ENCODE peak calls at places on chromosome 6, in four cellular contexts. X is GM12878, Y is HepG2, R is K562. Q is an unnamed sample.

GRCh38 chr6:44806656-44807055 is 419.1 kb downstream of the CDC5L start:
- DNase-seq in Y (no peak), X (no peak), R (no peak), Q (no peak)

GRCh38 chr6:155030148-155030720 is 35.1 kb downstream of the TIAM2 start:
- DNase-seq in R (no peak), Y (no peak), X (no peak), Q (no peak)

GRCh38 chr6:4322846-4323309 is 187.5 kb upstream of the ECI2 start:
- DNase-seq in X (no peak), Y (no peak), R (no peak), Q (peak)

GRCh38 chr6:45654673-45655072 is 276.9 kb upstream of the SUPT3H start:
- DNase-seq in R (no peak), X (no peak), Y (no peak), Q (no peak)

GRCh38 chr6:133070410-133071043 is 170.6 kb upstream of the EYA4 start:
- DNase-seq in Y (no peak), X (no peak), R (no peak), Q (no peak)

GRCh38 chr6:23522751-23523527 is 603.1 kb upstream of the NRSN1 start:
- DNase-seq in Y (no peak), R (no peak), X (no peak), Q (no peak)

GRCh38 chr6:21099338-21100314 is 493.9 kb upstream of the SOX4 start:
- DNase-seq in Y (peak), R (no peak), X (peak), Q (no peak)

GRCh38 chr6:85096976-85097375 is 332.6 kb upstream of the TBX18 start:
- DNase-seq in Y (no peak), R (no peak), X (no peak), Q (no peak)

GRCh38 chr6:17703256-17703694 is 3.5 kb downstream of the NUP153 start:
- DNase-seq in X (no peak), Y (peak), R (peak), Q (peak)

GRCh38 chr6:15663057-15663638 is 320 bp upstream of the DTNBP1 start:
- DNase-seq in X (peak), R (peak), Y (no peak), Q (peak)

GRCh38 chr6:2763876-2764540 is 1.2 kb upstream of the WRNIP1 start:
- DNase-seq in R (no peak), Y (no peak), X (no peak), Q (peak)

GRCh38 chr6:130132286-130132701 is 90.5 kb downstream of the SAMD3 start:
- DNase-seq in Y (no peak), X (no peak), R (no peak), Q (no peak)

GRCh38 chr6:684831-685636 is 7.9 kb downstream of the EXOC2 start:
- DNase-seq in X (peak), Y (no peak), R (no peak), Q (no peak)

GRCh38 chr6:47083586-47084047 is 41.5 kb upstream of the ADGRF1 start:
- DNase-seq in Y (peak), X (no peak), R (no peak), Q (no peak)

GRCh38 chr6:82057846-82058554 is 189.5 kb downstream of the IBTK start:
- DNase-seq in Y (no peak), R (no peak), X (no peak), Q (no peak)

GRCh38 chr6:159075506-159076100 is 30.8 kb upstream of the TAGAP start:
- DNase-seq in Y (no peak), X (no peak), R (no peak), Q (no peak)

GRCh38 chr6:137761072-137761471 is 106.0 kb upstream of the TNFAIP3 start:
- DNase-seq in Y (peak), X (no peak), R (no peak), Q (no peak)

GRCh38 chr6:128569737-128570438 is 49.5 kb upstream of the PTPRK start:
- DNase-seq in Y (no peak), R (no peak), X (no peak), Q (peak)

GRCh38 chr6:51199272-51199671 is 380.6 kb downstream of the TFAP2B start:
- DNase-seq in R (no peak), Y (no peak), X (no peak), Q (no peak)

GRCh38 chr6:130517444-130517931 is 151.7 kb downstream of the TMEM200A start:
- DNase-seq in R (no peak), Y (no peak), X (peak), Q (no peak)

GRCh38 chr6:52293067-52293466 is 8.5 kb upstream of the MCM3 start:
- DNase-seq in Y (no peak), X (no peak), R (no peak), Q (no peak)

GRCh38 chr6:52403086-52403485 is 17.1 kb upstream of the EFHC1 start:
- DNase-seq in X (no peak), Y (no peak), R (no peak), Q (no peak)

GRCh38 chr6:169571123-169571962 is 130.5 kb downstream of the WDR27 start:
- DNase-seq in X (no peak), Y (peak), R (no peak), Q (peak)

GRCh38 chr6:43740961-43741764 is 28.8 kb upstream of the VEGFA start:
- DNase-seq in Y (no peak), R (no peak), X (no peak), Q (no peak)

GRCh38 chr6:110878751-110879539 is 4.4 kb downstream of the AMD1 start:
- DNase-seq in X (no peak), R (no peak), Y (no peak), Q (peak)

GRCh38 chr6:98824163-98824906 is 10.0 kb upstream of the POU3F2 start:
- DNase-seq in R (no peak), X (no peak), Y (no peak), Q (no peak)

GRCh38 chr6:5506575-5506974 is 245.3 kb downstream of the FARS2 start:
- DNase-seq in Y (no peak), X (no peak), R (no peak), Q (no peak)

GRCh38 chr6:144639654-144640053 is 354.5 kb downstream of the UTRN start:
- DNase-seq in Y (no peak), X (no peak), R (no peak), Q (no peak)

GRCh38 chr6:21846541-21847451 is 253.2 kb downstream of the SOX4 start:
- DNase-seq in Y (peak), R (no peak), X (no peak), Q (no peak)

DNA sequence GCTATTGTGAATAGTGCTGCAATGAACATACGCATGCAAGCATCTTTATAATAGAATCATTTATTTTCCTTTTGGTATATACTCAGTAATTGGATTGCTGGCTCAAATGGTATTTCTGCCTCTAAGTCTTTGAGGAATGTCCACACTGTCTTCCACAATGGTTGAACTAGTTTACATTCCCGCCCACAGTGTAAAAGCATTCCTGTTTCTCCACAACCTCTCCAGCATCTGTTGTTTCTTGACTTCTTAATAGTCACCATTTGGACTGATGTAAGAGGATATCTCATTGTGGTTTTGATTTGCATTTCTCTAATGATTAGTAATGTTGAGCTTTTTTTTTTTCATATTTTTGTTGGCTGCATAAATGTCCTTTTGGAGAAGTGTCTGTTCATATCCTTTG is 208.7 kb downstream of the PHF3 start:
- DNase-seq in X (no peak), Y (no peak), R (no peak), Q (no peak)
- TF ChIP-seq RAD21 in X (no peak), Y (no peak), R (no peak), Q (no peak)

GRCh38 chr6:73511796-73512195 is 9.0 kb downstream of the EEF1A1 start:
- DNase-seq in X (no peak), R (no peak), Y (no peak), Q (no peak)

GRCh38 chr6:73516712-73517489 is 3.9 kb downstream of the EEF1A1 start:
- DNase-seq in R (no peak), Y (no peak), X (no peak), Q (no peak)

GRCh38 chr6:73515204-73516101 is 5.4 kb downstream of the EEF1A1 start:
- DNase-seq in Y (peak), R (peak), X (no peak), Q (no peak)

GRCh38 chr6:73513496-73513854 is 7.4 kb downstream of the EEF1A1 start:
- DNase-seq in R (no peak), Y (no peak), X (no peak), Q (peak)

DNA sequence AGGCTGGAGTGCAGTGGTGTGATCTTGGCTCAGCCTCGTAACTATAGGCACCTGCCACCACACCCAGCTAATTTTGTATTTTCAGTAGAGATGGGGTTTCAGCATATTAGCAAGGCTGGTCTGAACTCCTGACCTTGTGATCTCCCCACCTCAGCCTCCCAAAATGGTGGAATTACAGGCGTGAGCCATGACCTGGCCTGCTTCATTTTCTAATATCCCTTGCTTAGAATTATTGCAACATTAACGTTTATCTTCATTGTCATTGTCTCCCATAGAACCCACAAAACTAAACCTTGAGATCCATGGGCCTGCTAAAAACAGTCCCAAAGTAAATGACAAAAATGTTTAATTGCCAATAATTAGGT is 6.1 kb downstream of the EEF1A1 start:
- DNase-seq in R (no peak), X (no peak), Y (no peak), Q (no peak)
- TF ChIP-seq ESRRA in R (no peak), X (no peak), Y (no peak), Q (no peak)

DNA sequence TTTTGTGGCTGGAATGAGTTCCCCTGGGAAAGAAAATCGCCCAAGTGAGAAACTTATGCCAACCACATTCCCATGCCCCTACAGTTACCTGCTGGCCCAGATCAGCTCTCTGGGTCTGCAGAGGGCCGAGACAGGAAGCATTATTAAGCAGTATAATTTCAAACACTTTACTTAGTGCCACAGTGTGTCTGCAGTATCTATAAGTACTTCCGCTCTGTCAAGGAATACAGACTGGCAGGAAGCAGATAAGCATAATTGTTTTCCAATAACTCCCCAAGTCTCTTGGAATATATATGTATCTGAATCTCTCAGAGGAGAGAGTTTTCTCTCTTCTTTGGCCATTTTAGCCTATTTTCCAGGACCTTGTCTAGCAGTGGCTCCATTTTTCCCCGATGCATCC is 24.9 kb downstream of the SAYSD1 start:
- DNase-seq in R (no peak), X (no peak), Y (no peak), Q (no peak)
- TF ChIP-seq RAD21 in R (no peak), X (no peak), Y (no peak), Q (no peak)

DNA sequence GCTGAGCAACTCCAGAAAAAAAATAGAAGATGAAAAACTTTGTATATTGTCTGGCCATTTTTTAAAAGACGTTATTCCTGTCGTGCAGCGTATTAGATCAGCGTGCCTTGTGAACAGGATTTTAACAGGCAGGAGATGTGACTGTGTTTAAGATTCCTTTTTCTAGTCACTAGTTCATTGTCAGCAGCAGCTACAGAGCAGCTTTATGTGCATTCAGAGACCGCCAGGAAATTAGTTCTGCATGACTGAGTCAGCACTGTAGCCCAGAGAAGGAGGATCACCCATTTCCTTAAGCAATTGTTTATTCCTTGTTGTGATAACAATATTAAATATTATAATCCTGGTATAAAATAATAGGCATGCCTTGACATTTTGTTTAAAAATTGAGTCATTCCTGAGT is 75.4 kb upstream of the ADGRB3 start:
- DNase-seq in X (no peak), R (no peak), Y (no peak), Q (no peak)
- TF ChIP-seq ESRRA in X (no peak), R (no peak), Y (no peak), Q (no peak)

GRCh38 chr6:75286955-75287354 is 2.4 kb upstream of the TMEM30A start:
- DNase-seq in Y (no peak), R (no peak), X (no peak), Q (no peak)

GRCh38 chr6:75284285-75285155 is at the start of gene TMEM30A:
- DNase-seq in R (peak), Y (peak), X (peak), Q (peak)

GRCh38 chr6:75283907-75284284 is 696 bp downstream of the TMEM30A start:
- DNase-seq in X (no peak), R (peak), Y (no peak), Q (no peak)

GRCh38 chr6:75287424-75287823 is 2.8 kb upstream of the TMEM30A start:
- DNase-seq in Y (no peak), R (no peak), X (no peak), Q (no peak)

DNA sequence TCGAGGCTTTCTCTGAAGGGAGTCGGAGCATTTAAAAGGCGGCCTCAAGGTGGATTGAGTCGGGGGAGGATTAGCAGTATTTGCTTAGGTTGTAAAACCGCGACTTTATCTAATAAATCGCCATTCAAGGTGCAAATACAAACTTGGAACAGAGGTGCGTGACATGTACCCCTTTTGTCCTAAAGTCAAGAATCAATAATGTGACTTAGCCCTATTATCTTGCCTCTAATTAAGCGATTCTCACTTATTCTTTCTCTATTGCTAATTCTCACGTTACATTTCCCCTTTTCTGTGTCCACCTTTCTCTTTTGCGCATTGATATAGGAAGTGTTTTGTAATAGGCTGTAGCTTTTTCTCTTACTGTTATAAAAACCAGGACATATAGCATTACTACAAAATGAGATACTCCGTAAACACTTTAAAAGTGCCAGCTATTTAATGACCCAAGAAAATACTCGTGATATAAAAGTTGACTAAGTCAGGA is 606 bp upstream of the TMEM30A start:
- DNase-seq in X (no peak), R (peak), Y (no peak), Q (no peak)
- TF ChIP-seq RAD21 in X (no peak), R (no peak), Y (no peak), Q (no peak)

GRCh38 chr6:106379951-106380350 is 19.4 kb downstream of the CRYBG1 start:
- DNase-seq in Y (no peak), R (no peak), X (no peak), Q (no peak)
- TF ChIP-seq ESRRA in Y (no peak), R (no peak), X (no peak), Q (no peak)

GRCh38 chr6:167907837-167908681 is 81.3 kb downstream of the AFDN start:
- DNase-seq in X (no peak), R (peak), Y (peak), Q (peak)
- TF ChIP-seq RAD21 in X (no peak), R (no peak), Y (peak), Q (peak)

DNA sequence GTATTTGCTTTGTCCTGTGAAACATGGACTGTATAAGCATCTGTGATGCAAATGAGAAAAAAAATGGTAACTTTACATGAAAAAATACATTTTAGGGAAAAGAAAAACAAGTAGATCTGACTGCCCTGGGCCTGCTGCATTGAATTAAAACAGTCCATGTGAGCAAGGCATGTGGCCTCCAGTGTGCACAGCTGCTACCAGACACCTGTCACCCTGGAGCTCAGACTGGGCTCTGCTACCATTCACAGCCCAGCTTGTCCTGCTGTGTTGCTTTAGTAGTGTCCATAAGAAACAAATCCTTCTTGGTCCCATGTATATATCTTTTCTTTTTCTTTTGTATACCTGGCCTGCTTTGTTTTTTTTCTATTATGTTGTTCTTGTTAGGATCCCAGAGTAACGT is 315.9 kb downstream of the NKAIN2 start:
- DNase-seq in Y (no peak), X (no peak), R (no peak), Q (no peak)
- TF ChIP-seq ESRRA in Y (no peak), X (no peak), R (no peak), Q (no peak)

GRCh38 chr6:121539537-121539936 is 104.1 kb downstream of the GJA1 start:
- DNase-seq in Y (no peak), X (no peak), R (no peak), Q (no peak)

GRCh38 chr6:121540210-121540609 is 104.8 kb downstream of the GJA1 start:
- DNase-seq in Y (no peak), R (no peak), X (no peak), Q (no peak)

GRCh38 chr6:121548146-121548545 is 112.7 kb downstream of the GJA1 start:
- DNase-seq in X (no peak), Y (no peak), R (no peak), Q (no peak)

GRCh38 chr6:121549741-121550140 is 114.3 kb downstream of the GJA1 start:
- DNase-seq in X (no peak), Y (no peak), R (no peak), Q (peak)

DNA sequence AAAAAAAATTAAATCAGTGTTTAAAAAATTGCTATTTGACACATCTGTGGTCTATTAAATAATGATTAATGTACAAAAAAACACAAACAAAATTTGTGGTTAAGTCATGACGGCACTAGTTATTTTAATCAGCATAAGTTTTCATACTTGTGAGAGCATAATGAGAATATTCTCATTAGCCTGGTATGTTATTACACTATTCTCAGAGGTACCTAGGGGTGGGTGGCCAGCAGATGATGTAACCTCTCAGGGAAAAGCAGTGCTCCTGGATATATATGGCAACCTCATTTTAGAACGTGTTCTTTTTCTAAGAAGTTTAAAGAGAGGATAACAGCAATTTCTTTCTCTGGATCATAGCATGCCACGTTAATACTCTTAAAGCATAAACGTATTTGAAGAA is 109.2 kb downstream of the GJA1 start:
- DNase-seq in Y (no peak), R (no peak), X (no peak), Q (no peak)
- TF ChIP-seq RAD21 in Y (no peak), R (no peak), X (no peak), Q (no peak)

GRCh38 chr6:25503686-25504085 is 148.3 kb upstream of the SCGN start:
- DNase-seq in Y (no peak), X (no peak), R (no peak), Q (no peak)
- TF ChIP-seq ESRRA in Y (no peak), X (no peak), R (no peak), Q (no peak)

Q was measured in A549.